ENCODE peak calls at places on chromosomes 6 and 20, in four cellular contexts. One of them, this sample, is unnamed.

GRCh38 chr6:50185006-50185405 is 135.3 kb upstream of the DEFB112 start:
- DNase-seq in CD4-positive, CD25-positive, alpha-beta regulatory T cell: no peak
- DNase-seq in RWPE1: no peak
- DNase-seq in CD4-positive, alpha-beta T cell: no peak
- DNase-seq in this sample: no peak

GRCh38 chr20:49575551-49576060 is 7.7 kb upstream of the PTGIS start:
- DNase-seq in CD4-positive, CD25-positive, alpha-beta regulatory T cell: no peak
- DNase-seq in RWPE1: no peak
- DNase-seq in CD4-positive, alpha-beta T cell: no peak
- DNase-seq in this sample: no peak

GRCh38 chr20:8152183-8152582 is 20.1 kb downstream of the PLCB1 start:
- DNase-seq in CD4-positive, CD25-positive, alpha-beta regulatory T cell: no peak
- DNase-seq in RWPE1: no peak
- DNase-seq in CD4-positive, alpha-beta T cell: no peak
- DNase-seq in this sample: no peak

GRCh38 chr20:9578584-9578983 is 64.2 kb downstream of the LAMP5 start:
- DNase-seq in CD4-positive, CD25-positive, alpha-beta regulatory T cell: no peak
- DNase-seq in RWPE1: no peak
- DNase-seq in CD4-positive, alpha-beta T cell: no peak
- DNase-seq in this sample: no peak

GRCh38 chr6:70667711-70668498 is at the start of gene SMAP1:
- DNase-seq in CD4-positive, CD25-positive, alpha-beta regulatory T cell: peak; percentile 96
- DNase-seq in RWPE1: peak; percentile 95
- DNase-seq in CD4-positive, alpha-beta T cell: peak; percentile 93
- DNase-seq in this sample: peak; percentile 86

GRCh38 chr6:144488590-144488989 is 203.5 kb downstream of the UTRN start:
- DNase-seq in CD4-positive, CD25-positive, alpha-beta regulatory T cell: no peak
- DNase-seq in RWPE1: no peak
- DNase-seq in CD4-positive, alpha-beta T cell: no peak
- DNase-seq in this sample: no peak

GRCh38 chr6:142822882-142823578 is 121.9 kb downstream of the HIVEP2 start:
- DNase-seq in CD4-positive, CD25-positive, alpha-beta regulatory T cell: peak; percentile 49
- DNase-seq in RWPE1: no peak
- DNase-seq in CD4-positive, alpha-beta T cell: no peak
- DNase-seq in this sample: no peak

GRCh38 chr6:158840465-158840864 is 21.3 kb upstream of the EZR start:
- DNase-seq in CD4-positive, CD25-positive, alpha-beta regulatory T cell: no peak
- DNase-seq in RWPE1: no peak
- DNase-seq in CD4-positive, alpha-beta T cell: no peak
- DNase-seq in this sample: no peak

GRCh38 chr20:48467622-48468021 is 360.2 kb downstream of the PREX1 start:
- DNase-seq in CD4-positive, CD25-positive, alpha-beta regulatory T cell: peak; percentile 53
- DNase-seq in RWPE1: no peak
- DNase-seq in CD4-positive, alpha-beta T cell: no peak
- DNase-seq in this sample: no peak

GRCh38 chr6:73515204-73516101 is 5.4 kb downstream of the EEF1A1 start:
- DNase-seq in CD4-positive, CD25-positive, alpha-beta regulatory T cell: peak; percentile 87
- DNase-seq in RWPE1: no peak
- DNase-seq in CD4-positive, alpha-beta T cell: peak; percentile 26
- DNase-seq in this sample: peak; percentile 9

GRCh38 chr20:58084566-58084965 is 143.9 kb downstream of the ANKRD60 start:
- DNase-seq in CD4-positive, CD25-positive, alpha-beta regulatory T cell: no peak
- DNase-seq in RWPE1: no peak
- DNase-seq in CD4-positive, alpha-beta T cell: no peak
- DNase-seq in this sample: no peak

GRCh38 chr6:134686071-134686470 is 263.8 kb downstream of the ALDH8A1 start:
- DNase-seq in CD4-positive, CD25-positive, alpha-beta regulatory T cell: no peak
- DNase-seq in RWPE1: peak; percentile 64
- DNase-seq in CD4-positive, alpha-beta T cell: no peak
- DNase-seq in this sample: no peak

DNA sequence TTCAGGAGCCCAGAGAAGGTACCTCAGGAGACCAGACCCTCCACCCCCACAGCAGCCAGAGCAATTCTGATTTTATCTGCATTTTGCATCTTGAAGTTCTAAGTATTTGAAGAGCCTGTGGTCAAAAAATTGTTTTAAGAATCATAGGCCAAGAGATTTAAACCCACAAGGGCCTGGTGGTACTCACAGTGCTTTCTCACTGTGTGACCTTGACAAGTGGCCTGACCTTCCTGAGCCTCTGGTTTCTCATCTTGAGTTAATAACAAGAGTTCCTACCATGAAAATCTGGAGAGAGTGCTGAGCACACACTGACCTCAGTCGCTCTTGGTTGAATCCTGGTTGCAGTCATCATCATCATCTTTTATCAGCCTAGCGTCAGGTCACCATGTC is 45.4 kb upstream of the ID1 start:
- DNase-seq in CD4-positive, CD25-positive, alpha-beta regulatory T cell: no peak
- DNase-seq in RWPE1: no peak
- DNase-seq in CD4-positive, alpha-beta T cell: no peak
- DNase-seq in this sample: no peak
- H3K27ac ChIP-seq in CD4-positive, CD25-positive, alpha-beta regulatory T cell: no peak overlapping the region
- H3K27ac ChIP-seq in RWPE1: peak overlapping the region; percentile 93
- H3K27ac ChIP-seq in CD4-positive, alpha-beta T cell: no peak overlapping the region
- H3K27ac ChIP-seq in this sample: no peak overlapping the region

GRCh38 chr20:25009218-25010145 is 16.9 kb upstream of the APMAP start:
- DNase-seq in CD4-positive, CD25-positive, alpha-beta regulatory T cell: no peak
- DNase-seq in RWPE1: no peak
- DNase-seq in CD4-positive, alpha-beta T cell: no peak
- DNase-seq in this sample: no peak
- H3K27ac ChIP-seq in CD4-positive, CD25-positive, alpha-beta regulatory T cell: no peak overlapping the region
- H3K27ac ChIP-seq in RWPE1: no peak overlapping the region
- H3K27ac ChIP-seq in CD4-positive, alpha-beta T cell: no peak overlapping the region
- H3K27ac ChIP-seq in this sample: peak overlapping the region; percentile 39

DNA sequence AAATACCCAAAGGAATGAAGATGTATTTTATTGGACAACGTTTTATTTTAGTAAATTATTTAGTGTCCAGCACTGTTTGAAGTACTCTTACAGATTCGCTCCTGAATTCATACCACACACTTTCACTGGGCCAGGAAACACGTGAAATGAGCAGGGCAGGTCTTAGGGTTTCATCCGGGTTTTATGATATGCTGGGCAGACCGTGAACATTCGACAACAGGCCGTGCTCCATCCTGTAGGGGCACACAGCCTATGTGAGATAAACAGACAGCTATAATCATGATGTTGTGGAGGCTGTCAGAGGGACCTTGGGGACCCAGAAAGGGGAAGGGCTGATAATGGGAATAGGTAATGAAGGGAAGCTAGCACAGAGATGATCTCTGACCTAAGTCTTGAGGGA is 110.3 kb downstream of the RIN2 start:
- DNase-seq in CD4-positive, CD25-positive, alpha-beta regulatory T cell: no peak
- DNase-seq in RWPE1: no peak
- DNase-seq in CD4-positive, alpha-beta T cell: no peak
- DNase-seq in this sample: no peak
- H3K27ac ChIP-seq in CD4-positive, CD25-positive, alpha-beta regulatory T cell: no peak overlapping the region
- H3K27ac ChIP-seq in RWPE1: no peak overlapping the region
- H3K27ac ChIP-seq in CD4-positive, alpha-beta T cell: no peak overlapping the region
- H3K27ac ChIP-seq in this sample: no peak overlapping the region

GRCh38 chr6:95780037-95780436 is 202.7 kb downstream of the MANEA start:
- DNase-seq in CD4-positive, CD25-positive, alpha-beta regulatory T cell: no peak
- DNase-seq in RWPE1: no peak
- DNase-seq in CD4-positive, alpha-beta T cell: no peak
- DNase-seq in this sample: no peak

GRCh38 chr6:95784869-95785268 is 207.5 kb downstream of the MANEA start:
- DNase-seq in CD4-positive, CD25-positive, alpha-beta regulatory T cell: no peak
- DNase-seq in RWPE1: no peak
- DNase-seq in CD4-positive, alpha-beta T cell: no peak
- DNase-seq in this sample: no peak

GRCh38 chr6:95786802-95787201 is 209.5 kb downstream of the MANEA start:
- DNase-seq in CD4-positive, CD25-positive, alpha-beta regulatory T cell: no peak
- DNase-seq in RWPE1: no peak
- DNase-seq in CD4-positive, alpha-beta T cell: no peak
- DNase-seq in this sample: no peak

GRCh38 chr6:95785785-95786184 is 208.4 kb downstream of the MANEA start:
- DNase-seq in CD4-positive, CD25-positive, alpha-beta regulatory T cell: no peak
- DNase-seq in RWPE1: no peak
- DNase-seq in CD4-positive, alpha-beta T cell: no peak
- DNase-seq in this sample: no peak

DNA sequence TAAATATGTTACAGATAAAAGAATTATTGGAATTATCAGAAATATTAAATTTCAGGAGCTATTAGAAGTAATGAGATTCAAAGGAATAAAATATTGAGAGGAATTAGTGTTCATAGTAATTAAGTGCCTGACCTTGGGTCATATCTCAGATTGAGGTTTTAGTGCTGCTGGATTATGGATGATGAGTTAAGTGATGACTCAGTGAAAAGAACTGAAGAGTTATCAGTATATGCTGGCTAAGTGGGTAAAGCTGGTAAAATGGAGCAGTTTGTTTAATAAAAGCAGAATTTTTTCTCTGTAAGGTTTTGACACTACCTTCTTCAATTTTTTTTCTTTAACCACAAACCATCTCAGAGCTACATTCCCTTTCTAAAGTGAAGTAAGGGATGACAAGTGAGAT is 206.7 kb downstream of the MANEA start:
- DNase-seq in CD4-positive, CD25-positive, alpha-beta regulatory T cell: no peak
- DNase-seq in RWPE1: no peak
- DNase-seq in CD4-positive, alpha-beta T cell: no peak
- DNase-seq in this sample: no peak
- H3K27ac ChIP-seq in CD4-positive, CD25-positive, alpha-beta regulatory T cell: no peak overlapping the region
- H3K27ac ChIP-seq in RWPE1: no peak overlapping the region
- H3K27ac ChIP-seq in CD4-positive, alpha-beta T cell: no peak overlapping the region
- H3K27ac ChIP-seq in this sample: no peak overlapping the region

DNA sequence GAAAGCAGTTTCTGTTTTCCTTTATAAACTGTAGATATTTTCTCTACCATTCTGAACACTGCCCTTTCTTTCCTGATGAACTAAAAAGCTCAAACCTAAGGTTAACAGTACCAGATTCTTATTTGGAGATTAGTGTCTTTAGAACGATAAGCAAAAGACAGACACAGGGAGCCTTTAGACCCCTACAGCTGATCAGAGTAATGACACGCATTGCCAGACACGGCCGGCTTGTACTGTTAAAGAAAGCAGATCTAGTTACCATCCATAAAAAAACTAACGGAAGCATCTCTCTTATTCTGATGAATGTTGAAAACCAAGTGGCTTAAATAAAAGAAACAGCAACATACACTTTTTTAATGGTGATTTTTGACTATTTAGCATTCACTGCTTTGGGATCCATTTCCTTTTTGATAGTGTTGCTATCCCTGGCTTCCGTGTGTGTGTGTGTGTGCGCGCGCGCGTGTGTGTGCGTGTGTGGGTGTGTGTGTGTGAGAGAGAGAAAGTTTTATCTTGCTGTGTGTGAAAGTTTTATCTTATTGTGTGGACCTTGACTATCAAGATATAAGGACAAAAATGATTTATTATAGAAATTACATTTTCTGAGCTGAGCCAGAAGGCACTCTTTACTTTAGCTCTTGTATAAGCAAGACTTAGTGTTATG is 95.6 kb upstream of the SLC35B3 start:
- DNase-seq in CD4-positive, CD25-positive, alpha-beta regulatory T cell: no peak
- DNase-seq in RWPE1: no peak
- DNase-seq in CD4-positive, alpha-beta T cell: no peak
- DNase-seq in this sample: no peak
- H3K27ac ChIP-seq in CD4-positive, CD25-positive, alpha-beta regulatory T cell: no peak overlapping the region
- H3K27ac ChIP-seq in RWPE1: no peak overlapping the region
- H3K27ac ChIP-seq in CD4-positive, alpha-beta T cell: no peak overlapping the region
- H3K27ac ChIP-seq in this sample: no peak overlapping the region

GRCh38 chr6:56246544-56246940 is 838 bp downstream of the COL21A1 start:
- DNase-seq in CD4-positive, CD25-positive, alpha-beta regulatory T cell: no peak
- DNase-seq in RWPE1: no peak
- DNase-seq in CD4-positive, alpha-beta T cell: no peak
- DNase-seq in this sample: no peak

GRCh38 chr6:56245903-56246351 is 1.5 kb downstream of the COL21A1 start:
- DNase-seq in CD4-positive, CD25-positive, alpha-beta regulatory T cell: no peak
- DNase-seq in RWPE1: no peak
- DNase-seq in CD4-positive, alpha-beta T cell: no peak
- DNase-seq in this sample: no peak

GRCh38 chr6:56244528-56245253 is 2.7 kb downstream of the COL21A1 start:
- DNase-seq in CD4-positive, CD25-positive, alpha-beta regulatory T cell: no peak
- DNase-seq in RWPE1: no peak
- DNase-seq in CD4-positive, alpha-beta T cell: no peak
- DNase-seq in this sample: no peak

GRCh38 chr6:56247654-56248122 is 308 bp upstream of the COL21A1 start:
- DNase-seq in CD4-positive, CD25-positive, alpha-beta regulatory T cell: no peak
- DNase-seq in RWPE1: no peak
- DNase-seq in CD4-positive, alpha-beta T cell: no peak
- DNase-seq in this sample: no peak

DNA sequence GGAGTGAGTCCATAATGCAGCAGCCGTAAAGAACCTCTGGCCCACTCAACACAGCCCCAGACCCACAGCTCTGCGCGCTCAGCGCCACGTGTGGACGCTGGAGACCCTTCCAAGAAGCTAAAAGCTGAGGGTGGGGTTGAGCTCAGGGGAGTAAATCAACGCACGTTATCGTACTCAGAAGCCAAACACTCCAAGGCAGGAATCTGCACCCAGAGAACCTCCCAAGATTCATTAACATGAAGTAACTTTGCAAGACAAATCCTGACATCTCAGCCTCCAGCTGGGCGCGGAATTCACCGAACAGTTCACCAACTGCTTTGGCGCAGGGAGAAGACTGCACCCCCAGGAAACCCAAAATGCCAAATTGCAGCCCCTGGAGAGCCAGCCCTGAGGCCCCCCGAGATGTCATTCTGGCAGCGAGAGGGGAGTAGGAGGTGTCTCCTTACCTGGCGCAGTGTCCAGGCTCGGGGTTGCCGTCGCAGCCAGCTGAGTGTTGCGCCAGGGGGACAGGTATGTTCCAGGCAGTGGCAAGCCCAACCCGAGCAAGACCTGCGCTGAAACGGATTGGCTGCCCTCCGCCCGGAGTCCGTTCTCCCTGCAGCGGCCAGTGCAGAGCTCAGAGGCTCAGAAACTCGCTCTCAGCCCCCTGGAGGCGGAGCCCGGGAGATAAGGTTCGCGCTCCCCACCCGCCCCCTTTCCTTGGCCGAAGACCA is at the start of gene COL21A1:
- DNase-seq in CD4-positive, CD25-positive, alpha-beta regulatory T cell: no peak
- DNase-seq in RWPE1: no peak
- DNase-seq in CD4-positive, alpha-beta T cell: no peak
- DNase-seq in this sample: no peak
- H3K27ac ChIP-seq in CD4-positive, CD25-positive, alpha-beta regulatory T cell: no peak within 1 kb of the TSS
- H3K27ac ChIP-seq in RWPE1: peak within 1 kb of the TSS; percentile 40
- H3K27ac ChIP-seq in CD4-positive, alpha-beta T cell: no peak within 1 kb of the TSS
- H3K27ac ChIP-seq in this sample: no peak within 1 kb of the TSS

DNA sequence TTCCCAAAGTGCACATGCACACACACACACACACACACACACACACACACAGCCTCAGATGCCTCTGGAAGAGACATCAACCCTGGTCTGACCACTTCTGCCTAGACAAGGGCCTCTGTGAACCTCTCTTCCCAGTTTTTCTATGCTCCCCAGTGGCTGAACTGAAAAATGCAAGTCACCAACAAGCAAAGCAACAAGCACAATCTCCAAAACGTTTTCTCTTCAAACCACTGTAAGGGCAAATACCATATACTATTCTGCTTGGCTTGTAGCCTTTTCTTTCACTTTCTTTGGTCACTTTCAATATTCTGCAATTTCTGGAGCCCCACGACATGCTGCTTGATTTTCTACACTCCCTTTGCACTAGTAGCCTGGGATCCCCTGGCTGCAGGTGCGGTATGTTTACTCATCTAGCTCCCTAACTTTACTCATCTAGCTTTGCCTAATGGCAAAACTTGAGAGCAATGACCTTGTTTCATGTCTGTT is 121.4 kb upstream of the DST start:
- DNase-seq in CD4-positive, CD25-positive, alpha-beta regulatory T cell: peak; percentile 5
- DNase-seq in RWPE1: no peak
- DNase-seq in CD4-positive, alpha-beta T cell: no peak
- DNase-seq in this sample: peak; percentile 30
- H3K27ac ChIP-seq in CD4-positive, CD25-positive, alpha-beta regulatory T cell: no peak overlapping the region
- H3K27ac ChIP-seq in RWPE1: no peak overlapping the region
- H3K27ac ChIP-seq in CD4-positive, alpha-beta T cell: no peak overlapping the region
- H3K27ac ChIP-seq in this sample: peak overlapping the region; percentile 70